ENCODE peak calls at places on chromosomes 6 and 20, in six cellular contexts. U, S, Z, T, B and H are unnamed samples.

GRCh38 chr6:15517600-15517999 is 145.2 kb downstream of the DTNBP1 start:
- DNase-seq in U (no peak), S (no peak), Z (no peak), T (no peak), B (no peak), H (no peak)

GRCh38 chr20:9388826-9389187 is 125.6 kb upstream of the LAMP5 start:
- DNase-seq in U (no peak), S (no peak), Z (no peak), T (no peak), B (no peak), H (no peak)

GRCh38 chr20:63085087-63085861 is 78.5 kb upstream of the BHLHE23 start:
- DNase-seq in U (no peak), S (peak; percentile 33), Z (no peak), T (no peak), B (no peak), H (no peak)

GRCh38 chr6:129865013-129865412 is 3.9 kb upstream of the TMEM244 start:
- DNase-seq in U (peak; percentile 13), S (peak; percentile 16), Z (no peak), T (no peak), B (peak; percentile 33), H (no peak)

GRCh38 chr6:34154668-34155447 is 9.0 kb upstream of the GRM4 start:
- DNase-seq in U (no peak), S (peak; percentile 22), Z (peak; percentile 57), T (peak; percentile 42), B (peak; percentile 97), H (no peak)

GRCh38 chr6:170443151-170443662 is 109.9 kb downstream of the PSMB1 start:
- DNase-seq in U (no peak), S (no peak), Z (peak; percentile 18), T (no peak), B (no peak), H (no peak)

GRCh38 chr6:11197175-11197535 is 35.3 kb downstream of the NEDD9 start:
- DNase-seq in U (no peak), S (no peak), Z (no peak), T (no peak), B (no peak), H (no peak)

GRCh38 chr6:90219168-90219985 is 77.3 kb downstream of the BACH2 start:
- DNase-seq in U (no peak), S (no peak), Z (no peak), T (peak; percentile 56), B (no peak), H (no peak)

GRCh38 chr6:138250513-138251247 is 32.4 kb upstream of the PBOV1 start:
- DNase-seq in U (no peak), S (no peak), Z (peak; percentile 85), T (peak; percentile 60), B (no peak), H (no peak)

GRCh38 chr6:136647363-136647763 is 97.1 kb upstream of the MAP7 start:
- DNase-seq in U (no peak), S (no peak), Z (peak; percentile 41), T (peak; percentile 43), B (no peak), H (no peak)

GRCh38 chr20:8424986-8425385 is 292.9 kb downstream of the PLCB1 start:
- DNase-seq in U (no peak), S (no peak), Z (no peak), T (no peak), B (no peak), H (no peak)

GRCh38 chr6:43878823-43879495 is 108.9 kb downstream of the VEGFA start:
- DNase-seq in U (no peak), S (no peak), Z (peak; percentile 57), T (no peak), B (no peak), H (no peak)

GRCh38 chr6:8131265-8131897 is 29.0 kb upstream of the EEF1E1 start:
- DNase-seq in U (peak; percentile 77), S (peak; percentile 50), Z (peak; percentile 54), T (no peak), B (peak; percentile 50), H (peak; percentile 42)

GRCh38 chr6:121879149-121879548 is 443.7 kb downstream of the GJA1 start:
- DNase-seq in U (no peak), S (no peak), Z (no peak), T (no peak), B (no peak), H (no peak)

DNA sequence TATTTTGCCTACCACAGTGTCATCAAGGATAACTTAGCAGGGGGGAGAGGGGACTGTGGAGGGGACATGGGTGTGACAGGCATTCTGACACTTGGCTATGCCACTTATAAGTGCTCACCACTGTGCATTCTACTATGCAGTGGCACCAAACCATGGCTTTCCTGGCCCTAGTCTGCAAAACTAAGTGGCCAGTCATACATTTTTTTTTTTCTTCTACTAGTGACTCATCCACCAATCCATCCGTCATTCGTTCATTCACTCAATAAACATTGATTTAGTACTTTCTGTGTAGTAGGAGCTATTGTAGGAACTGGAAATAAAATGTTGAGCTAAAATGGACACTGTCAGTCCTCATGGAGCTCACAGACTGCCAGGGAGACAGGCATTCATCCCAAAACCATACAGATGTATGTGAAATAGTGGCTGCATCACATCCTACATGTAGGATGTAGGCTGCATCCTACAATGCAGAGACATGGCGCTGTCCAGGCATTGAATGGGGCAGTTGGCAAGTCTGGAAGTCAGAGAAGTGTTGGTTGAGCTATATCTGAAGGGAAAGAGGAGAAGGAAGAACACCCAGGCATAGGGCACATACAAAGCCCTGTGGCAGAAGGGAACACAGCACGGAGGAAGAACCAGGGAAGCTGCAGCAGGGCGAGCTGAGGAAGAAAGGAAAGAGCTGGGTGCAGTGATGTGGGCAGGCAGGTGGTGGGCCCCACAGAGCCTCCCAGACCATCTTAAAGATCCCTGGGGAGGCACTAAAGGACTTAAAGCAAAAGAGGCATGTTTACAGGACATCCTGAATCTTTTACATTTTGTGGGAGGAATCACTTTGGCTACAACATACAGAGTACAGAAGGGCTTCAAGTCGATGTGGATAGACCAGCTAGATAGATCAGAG is 224.4 kb downstream of the UST start:
- DNase-seq in U (no peak), S (no peak), Z (no peak), T (no peak), B (no peak), H (no peak)
- H3K4me1 ChIP-seq in U (peaks cover 22% of the 10 kb centered on the region), S (no peaks in the 10 kb centered on the region), Z (no peaks in the 10 kb centered on the region), T (no peaks in the 10 kb centered on the region), B (peaks cover 4% of the 10 kb centered on the region), H (peaks cover 28% of the 10 kb centered on the region)

GRCh38 chr6:152180601-152181000 is 373.1 kb downstream of the ESR1 start:
- DNase-seq in U (no peak), S (no peak), Z (no peak), T (no peak), B (no peak), H (no peak)
- TF ChIP-seq CTCF in U (no peak), S (no peak), Z (no peak), T (no peak), B (no peak), H (no peak)

DNA sequence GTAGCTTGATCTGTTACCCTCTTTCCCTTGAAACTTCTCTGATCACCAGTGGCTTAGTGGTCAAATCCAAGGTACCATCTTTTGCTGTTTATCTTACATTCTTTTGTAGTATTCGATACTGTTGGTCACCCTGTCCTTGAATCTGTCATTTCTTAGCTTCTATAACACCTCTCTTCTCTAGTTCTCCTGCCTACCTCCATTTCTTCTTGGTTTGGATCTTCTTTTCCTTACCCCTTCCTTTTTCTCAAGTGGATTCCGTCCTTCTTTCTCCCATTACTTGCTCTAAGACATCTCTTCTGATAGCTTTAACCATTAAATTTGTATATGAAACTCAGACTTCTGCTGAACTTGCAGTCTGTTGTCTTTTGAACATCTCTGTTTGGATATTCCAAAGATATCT is 39.9 kb downstream of the QKI start:
- DNase-seq in U (no peak), S (no peak), Z (no peak), T (no peak), B (no peak), H (no peak)
- TF ChIP-seq EP300 in U (no peak), S (no peak), Z (no peak), T (no peak), B (no peak), H (no peak)

GRCh38 chr6:133306876-133307275 is 65.7 kb downstream of the EYA4 start:
- DNase-seq in U (no peak), S (no peak), Z (no peak), T (no peak), B (no peak), H (no peak)
- H3K4me1 ChIP-seq in U (no peaks in the 10 kb centered on the region), S (no peaks in the 10 kb centered on the region), Z (no peaks in the 10 kb centered on the region), T (no peaks in the 10 kb centered on the region), B (no peaks in the 10 kb centered on the region), H (no peaks in the 10 kb centered on the region)

GRCh38 chr6:25889877-25890853 is 16.1 kb upstream of the SLC17A3 start:
- DNase-seq in U (peak; percentile 70), S (peak; percentile 47), Z (no peak), T (peak; percentile 17), B (peak; percentile 16), H (peak; percentile 22)
- TF ChIP-seq CTCF in U (peak; percentile 91), S (peak; percentile 73), Z (no peak), T (no peak), B (peak; percentile 83), H (no peak)

GRCh38 chr6:161458199-161458598 is 184.3 kb upstream of the AGPAT4 start:
- DNase-seq in U (no peak), S (no peak), Z (no peak), T (no peak), B (no peak), H (no peak)
- TF ChIP-seq EP300 in U (no peak), S (no peak), Z (no peak), T (no peak), B (no peak), H (no peak)

DNA sequence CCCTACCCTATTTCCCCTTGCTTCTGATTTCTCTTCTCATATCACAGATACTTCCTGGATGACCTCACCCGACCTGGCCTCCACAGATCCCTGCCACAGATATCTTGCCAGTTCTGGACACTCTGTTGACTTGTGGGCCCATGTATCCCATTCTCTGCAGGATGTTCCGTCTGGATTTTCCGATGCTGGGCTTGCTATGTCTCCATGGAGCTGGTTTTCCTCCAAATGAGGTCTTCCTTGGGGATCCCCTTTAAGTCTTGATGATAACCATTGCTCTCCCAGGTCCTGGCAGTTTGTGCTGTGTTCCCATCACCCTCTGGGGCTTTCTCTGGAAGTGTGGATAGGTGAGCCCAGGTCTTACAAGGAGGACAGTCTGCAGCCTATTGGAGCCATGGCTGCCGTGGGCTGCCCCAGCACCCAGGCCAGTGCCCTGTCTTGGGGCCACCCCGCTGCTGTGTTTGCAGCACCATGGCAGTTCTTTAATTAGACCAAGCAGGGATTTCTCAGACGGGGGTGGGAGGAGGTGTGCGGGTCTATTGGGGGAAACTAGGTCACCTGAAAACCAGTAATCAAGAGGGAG is 23.9 kb downstream of the PPP1R16B start:
- DNase-seq in U (no peak), S (no peak), Z (no peak), T (no peak), B (no peak), H (no peak)
- H3K4me1 ChIP-seq in U (peaks cover 14% of the 10 kb centered on the region), S (peaks cover 30% of the 10 kb centered on the region), Z (no peaks in the 10 kb centered on the region), T (no peaks in the 10 kb centered on the region), B (peaks cover 16% of the 10 kb centered on the region), H (no peaks in the 10 kb centered on the region)